ENCODE peak calls at places on chromosomes 4 and X, in four cellular contexts. P is GM12878, D is K562, G is H1. I is an unnamed sample.

GRCh38 chrX:48956728-48957414 is 536 bp downstream of the OTUD5 start:
- DNase-seq in P (no peak), D (no peak), G (no peak), I (no peak)

GRCh38 chrX:136162827-136163427 is 15.6 kb downstream of the FHL1 start:
- DNase-seq in P (no peak), D (peak; percentile 64), G (no peak), I (peak; percentile 43)

GRCh38 chr4:8704632-8705031 is 112.1 kb downstream of the CPZ start:
- DNase-seq in P (no peak), D (no peak), G (no peak), I (no peak)

GRCh38 chrX:131861088-131861787 is 161.9 kb upstream of the STK26 start:
- DNase-seq in P (no peak), D (no peak), G (no peak), I (no peak)

GRCh38 chrX:130330706-130331105 is 9.0 kb upstream of the SLC25A14 start:
- DNase-seq in P (peak; percentile 5), D (peak; percentile 78), G (peak; percentile 23), I (peak; percentile 63)

GRCh38 chr4:56909083-56909981 is 1.6 kb downstream of the REST start:
- DNase-seq in P (no peak), D (peak; percentile 54), G (no peak), I (peak; percentile 67)

GRCh38 chr4:123345132-123345923 is 51.3 kb upstream of the SPRY1 start:
- DNase-seq in P (no peak), D (no peak), G (no peak), I (no peak)

GRCh38 chr4:56622176-56622575 is 58.9 kb downstream of the HOPX start:
- DNase-seq in P (no peak), D (no peak), G (no peak), I (no peak)

GRCh38 chr4:114208747-114209146 is 229.3 kb upstream of the ARSJ start:
- DNase-seq in P (no peak), D (no peak), G (no peak), I (no peak)

GRCh38 chr4:26071688-26072087 is 157.7 kb downstream of the SMIM20 start:
- DNase-seq in P (no peak), D (no peak), G (no peak), I (no peak)

GRCh38 chr4:2334826-2335728 is 73.2 kb upstream of the MXD4 start:
- DNase-seq in P (no peak), D (no peak), G (no peak), I (peak; percentile 55)

GRCh38 chr4:5566526-5566925 is 141.8 kb downstream of the EVC2 start:
- DNase-seq in P (no peak), D (no peak), G (no peak), I (no peak)

GRCh38 chr4:133581971-133582619 is 433.0 kb downstream of the PCDH10 start:
- DNase-seq in P (no peak), D (no peak), G (no peak), I (no peak)

GRCh38 chr4:133588306-133588705 is 439.2 kb downstream of the PCDH10 start:
- DNase-seq in P (no peak), D (no peak), G (no peak), I (no peak)

GRCh38 chr4:133585323-133585722 is 436.2 kb downstream of the PCDH10 start:
- DNase-seq in P (no peak), D (no peak), G (no peak), I (no peak)

GRCh38 chr4:133584714-133585113 is 435.6 kb downstream of the PCDH10 start:
- DNase-seq in P (no peak), D (no peak), G (peak; percentile 29), I (peak; percentile 15)
- TF ChIP-seq CHD2 in P (no peak), D (no peak), G (no peak), I (no peak)

DNA sequence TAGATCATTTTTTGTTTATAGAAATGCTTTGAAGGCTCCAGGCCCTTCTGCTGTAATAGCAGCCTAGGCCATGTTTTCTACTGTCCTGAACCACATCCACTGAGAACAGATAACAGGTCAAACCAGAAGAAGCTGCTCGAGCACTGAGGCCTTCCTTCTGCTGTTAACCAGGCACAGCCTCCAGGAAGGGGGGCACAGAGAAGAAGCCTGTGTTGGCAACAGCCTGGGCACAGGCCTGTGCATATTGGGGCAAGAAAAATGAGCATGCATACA is 37.4 kb upstream of the PDK3 start:
- DNase-seq in P (no peak), D (no peak), G (no peak), I (no peak)
- H3K9ac ChIP-seq in P (no peak overlapping the region), D (no peak overlapping the region), G (no peak overlapping the region), I (no peak overlapping the region)

GRCh38 chr4:110869862-110870577 is 247.1 kb upstream of the PITX2 start:
- DNase-seq in P (peak; percentile 13), D (no peak), G (no peak), I (no peak)
- TF ChIP-seq CHD2 in P (no peak), D (no peak), G (no peak), I (no peak)

GRCh38 chrX:134810211-134810610 is 151.9 kb upstream of the PLAC1 start:
- DNase-seq in P (no peak), D (peak; percentile 66), G (no peak), I (no peak)

GRCh38 chrX:134807039-134807729 is 148.9 kb upstream of the PLAC1 start:
- DNase-seq in P (peak; percentile 65), D (peak; percentile 94), G (no peak), I (peak; percentile 86)

GRCh38 chrX:134803551-134804183 is 145.4 kb upstream of the PLAC1 start:
- DNase-seq in P (no peak), D (peak; percentile 67), G (no peak), I (no peak)

GRCh38 chrX:134804779-134805178 is 146.5 kb upstream of the PLAC1 start:
- DNase-seq in P (no peak), D (no peak), G (no peak), I (no peak)

GRCh38 chrX:134806707-134807038 is 148.4 kb upstream of the PLAC1 start:
- DNase-seq in P (no peak), D (no peak), G (no peak), I (no peak)
- H3K9ac ChIP-seq in P (peak overlapping the region; percentile 50), D (no peak overlapping the region), G (no peak overlapping the region), I (peak overlapping the region; percentile 64)

GRCh38 chr4:75673959-75674328 is 733 bp upstream of the G3BP2 start:
- DNase-seq in P (no peak), D (peak; percentile 31), G (no peak), I (no peak)
- TF ChIP-seq CHD2 in P (no peak), D (no peak), G (no peak), I (no peak)

DNA sequence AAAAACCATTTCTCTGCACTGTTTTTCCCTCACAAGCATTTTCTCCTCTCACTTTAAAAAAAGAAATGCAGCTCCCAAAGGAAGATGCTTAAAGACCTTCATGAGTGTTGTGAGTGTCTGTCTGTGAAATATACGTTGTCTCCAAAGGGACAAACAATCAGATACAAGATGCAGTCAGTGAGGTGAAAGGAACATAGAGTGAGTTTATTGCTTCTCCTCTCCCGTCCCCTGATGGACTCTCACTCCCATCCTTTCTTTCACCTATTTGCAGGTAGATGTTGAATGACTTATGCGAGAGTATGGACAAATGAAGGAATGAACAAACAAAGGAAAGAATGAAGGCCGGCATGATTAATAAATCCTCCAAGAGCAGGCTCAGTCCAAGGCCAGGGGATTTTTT is 561.2 kb upstream of the DIPK2B start:
- DNase-seq in P (no peak), D (no peak), G (no peak), I (no peak)
- H3K9ac ChIP-seq in P (no peak overlapping the region), D (no peak overlapping the region), G (no peak overlapping the region), I (peak overlapping the region; percentile 99)

DNA sequence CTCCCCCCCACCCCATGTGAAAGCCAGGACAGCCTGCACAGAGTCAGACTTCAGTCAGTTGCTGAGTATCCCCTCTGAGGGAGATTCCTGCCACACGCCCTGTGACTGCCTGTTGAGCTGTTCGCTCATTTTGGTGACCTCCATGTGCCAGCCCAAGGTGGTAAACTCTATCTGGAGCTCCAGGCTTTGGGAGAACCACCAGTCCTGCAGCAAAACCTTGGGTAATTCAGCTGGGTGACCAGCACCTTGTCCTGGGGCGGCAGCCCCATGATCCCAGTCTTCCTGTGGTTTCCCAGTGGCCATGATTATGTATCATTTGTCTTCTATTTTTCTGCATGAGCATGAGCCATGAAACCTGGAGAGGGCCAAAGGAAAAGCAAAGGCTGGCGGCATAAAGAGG is 73.4 kb downstream of the NBDY start:
- DNase-seq in P (no peak), D (no peak), G (no peak), I (no peak)
- TF ChIP-seq CHD2 in P (no peak), D (no peak), G (no peak), I (no peak)

I was measured in SK-N-SH.